ENCODE peak calls at places on chromosome 7, in seven cellular contexts. T is hepatocyte, U is astrocyte, I is brain microvascular endothelial cell, O is ovary, Q is cardiac fibroblast, S is astrocyte of the spinal cord. X is an unnamed sample.

GRCh38 chr7:131166066-131166465 is 161.6 kb upstream of the MKLN1 start:
- DNase-seq in T (no peak), U (peak; percentile 87), I (no peak), O (no peak), Q (peak; percentile 12), S (peak; percentile 50), X (no peak)

GRCh38 chr7:2966466-2967078 is 77.1 kb downstream of the CARD11 start:
- DNase-seq in T (no peak), U (no peak), I (no peak), O (no peak), Q (no peak), S (no peak), X (no peak)

GRCh38 chr7:5441840-5442513 is 18.3 kb upstream of the TNRC18 start:
- DNase-seq in T (no peak), U (no peak), I (no peak), O (no peak), Q (no peak), S (no peak), X (no peak)

GRCh38 chr7:531777-532176 is 12.1 kb upstream of the PDGFA start:
- DNase-seq in T (no peak), U (no peak), I (no peak), O (no peak), Q (no peak), S (no peak), X (no peak)

GRCh38 chr7:98921608-98922372 is 43.5 kb downstream of the TRRAP start:
- DNase-seq in T (no peak), U (no peak), I (no peak), O (no peak), Q (no peak), S (no peak), X (no peak)

GRCh38 chr7:96284838-96285237 is 37.1 kb downstream of the SLC25A13 start:
- DNase-seq in T (no peak), U (no peak), I (no peak), O (no peak), Q (no peak), S (no peak), X (no peak)

GRCh38 chr7:77550586-77550985 is 13.5 kb downstream of the PTPN12 start:
- DNase-seq in T (no peak), U (peak; percentile 91), I (no peak), O (no peak), Q (peak; percentile 71), S (peak; percentile 77), X (no peak)

GRCh38 chr7:7051221-7051877 is 131.0 kb upstream of the C1GALT1 start:
- DNase-seq in T (peak; percentile 22), U (no peak), I (no peak), O (no peak), Q (peak; percentile 3), S (no peak), X (no peak)

GRCh38 chr7:128168667-128169210 is 72.3 kb upstream of the LEP start:
- DNase-seq in T (peak; percentile 75), U (peak; percentile 2), I (no peak), O (peak; percentile 67), Q (peak; percentile 19), S (peak; percentile 8), X (peak; percentile 22)

GRCh38 chr7:39212881-39213280 is 235.2 kb downstream of the POU6F2 start:
- DNase-seq in T (no peak), U (no peak), I (no peak), O (no peak), Q (no peak), S (no peak), X (no peak)

GRCh38 chr7:19145429-19146201 is 394 bp upstream of the FERD3L start:
- DNase-seq in T (peak; percentile 7), U (no peak), I (no peak), O (no peak), Q (no peak), S (no peak), X (no peak)

GRCh38 chr7:91351374-91351773 is 87.1 kb downstream of the FZD1 start:
- DNase-seq in T (no peak), U (peak; percentile 84), I (peak; percentile 42), O (no peak), Q (no peak), S (peak; percentile 67), X (peak; percentile 30)

GRCh38 chr7:129169705-129170319 is 18.6 kb upstream of the SMO start:
- DNase-seq in T (no peak), U (no peak), I (no peak), O (no peak), Q (no peak), S (no peak), X (no peak)

GRCh38 chr7:50939026-50939425 is 156.3 kb upstream of the GRB10 start:
- DNase-seq in T (no peak), U (peak; percentile 79), I (peak; percentile 54), O (no peak), Q (no peak), S (peak; percentile 83), X (no peak)

GRCh38 chr7:131544449-131545425 is 11.7 kb downstream of the PODXL start:
- DNase-seq in T (no peak), U (no peak), I (peak; percentile 40), O (peak; percentile 43), Q (peak; percentile 34), S (peak; percentile 69), X (peak; percentile 30)

GRCh38 chr7:31883761-31884164 is 186.4 kb downstream of the PDE1C start:
- DNase-seq in T (no peak), U (peak; percentile 78), I (peak; percentile 14), O (no peak), Q (peak; percentile 58), S (peak; percentile 35), X (peak; percentile 79)

GRCh38 chr7:154212861-154213260 is 160.7 kb downstream of the DPP6 start:
- DNase-seq in T (no peak), U (no peak), I (no peak), O (no peak), Q (no peak), S (no peak), X (no peak)

GRCh38 chr7:151736403-151736909 is 140.5 kb downstream of the PRKAG2 start:
- DNase-seq in T (peak; percentile 82), U (peak; percentile 92), I (peak; percentile 98), O (peak; percentile 67), Q (peak; percentile 96), S (peak; percentile 97), X (peak; percentile 86)

GRCh38 chr7:540579-540978 is 20.9 kb upstream of the PDGFA start:
- DNase-seq in T (no peak), U (no peak), I (no peak), O (no peak), Q (no peak), S (no peak), X (no peak)

GRCh38 chr7:158782638-158783490 is 46.4 kb downstream of the ESYT2 start:
- DNase-seq in T (peak; percentile 48), U (no peak), I (peak; percentile 69), O (peak; percentile 66), Q (peak; percentile 60), S (peak; percentile 50), X (peak; percentile 51)

GRCh38 chr7:140726304-140726703 is 29.8 kb downstream of the NDUFB2 start:
- DNase-seq in T (peak; percentile 10), U (no peak), I (peak; percentile 6), O (no peak), Q (peak; percentile 38), S (peak; percentile 41), X (peak; percentile 18)

GRCh38 chr7:138000081-138000701 is 1.7 kb downstream of the CREB3L2 start:
- DNase-seq in T (peak; percentile 70), U (peak; percentile 97), I (peak; percentile 98), O (peak; percentile 66), Q (peak; percentile 94), S (peak; percentile 98), X (peak; percentile 68)

GRCh38 chr7:104231054-104232046 is 23.5 kb upstream of the ORC5 start:
- DNase-seq in T (peak; percentile 75), U (peak; percentile 31), I (peak; percentile 54), O (no peak), Q (peak; percentile 67), S (peak; percentile 56), X (peak; percentile 57)

GRCh38 chr7:104862719-104863118 is 151.3 kb upstream of the KMT2E start:
- DNase-seq in T (peak; percentile 34), U (no peak), I (peak; percentile 5), O (no peak), Q (no peak), S (no peak), X (peak; percentile 44)

GRCh38 chr7:101602484-101603241 is 26.4 kb downstream of the MYL10 start:
- DNase-seq in T (peak; percentile 91), U (peak; percentile 20), I (peak; percentile 54), O (peak; percentile 83), Q (peak; percentile 78), S (peak; percentile 60), X (peak; percentile 74)

GRCh38 chr7:28685660-28686417 is 272.3 kb downstream of the TRIL start:
- DNase-seq in T (peak; percentile 95), U (peak; percentile 98), I (peak; percentile 99), O (peak; percentile 87), Q (peak; percentile 98), S (peak; percentile 99), X (peak; percentile 99)

GRCh38 chr7:38105874-38106483 is 72.1 kb upstream of the STARD3NL start:
- DNase-seq in T (peak; percentile 63), U (peak; percentile 35), I (peak; percentile 20), O (no peak), Q (peak; percentile 69), S (peak; percentile 63), X (peak; percentile 47)

GRCh38 chr7:5793361-5794072 is 12.1 kb upstream of the RNF216 start:
- DNase-seq in T (no peak), U (no peak), I (no peak), O (no peak), Q (no peak), S (no peak), X (no peak)

GRCh38 chr7:93601363-93601762 is 26.8 kb upstream of the CALCR start:
- DNase-seq in T (no peak), U (no peak), I (no peak), O (no peak), Q (no peak), S (no peak), X (peak; percentile 20)
- TF ChIP-seq CTCF in T (no peak), U (no peak), I (no peak), O (no peak), Q (no peak), S (peak; percentile 8), X (no peak)

GRCh38 chr7:106057204-106057961 is 54.7 kb downstream of the SYPL1 start:
- DNase-seq in T (no peak), U (no peak), I (no peak), O (no peak), Q (no peak), S (no peak), X (no peak)
- TF ChIP-seq CTCF in T (no peak), U (no peak), I (no peak), O (no peak), Q (no peak), S (no peak), X (no peak)

DNA sequence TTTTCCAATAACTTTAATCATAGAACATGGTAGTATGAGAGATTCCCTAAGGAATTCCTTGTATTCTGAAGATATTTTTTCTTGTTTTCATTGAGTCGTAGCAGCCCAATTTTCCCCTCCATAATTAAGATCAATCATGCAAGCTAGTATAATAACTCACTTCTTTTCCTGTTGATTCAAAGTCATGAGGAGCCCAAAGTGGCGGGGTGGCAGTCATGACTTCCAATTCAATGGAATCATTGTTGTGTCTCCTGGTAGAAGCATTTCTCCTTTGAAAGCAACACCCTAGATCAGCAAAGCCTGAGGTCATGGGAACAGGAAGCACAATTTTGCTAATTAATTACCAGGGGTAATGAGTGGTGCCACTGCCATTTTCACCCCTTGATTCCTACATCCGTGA is 77.6 kb upstream of the MAGI2 start:
- DNase-seq in T (no peak), U (no peak), I (no peak), O (no peak), Q (no peak), S (no peak), X (no peak)
- TF ChIP-seq CTCF in T (no peak), U (no peak), I (no peak), O (no peak), Q (no peak), S (no peak), X (no peak)

GRCh38 chr7:13321321-13321720 is 633.9 kb downstream of the ARL4A start:
- DNase-seq in T (no peak), U (no peak), I (no peak), O (no peak), Q (no peak), S (no peak), X (no peak)
- TF ChIP-seq CTCF in T (no peak), U (no peak), I (no peak), O (no peak), Q (no peak), S (no peak), X (no peak)

X was measured in MCF 10A.